ENCODE peak calls at places on chromosomes 3 and 15, in four cellular contexts. L is heart left ventricle, P is right lobe of liver, V is tibial nerve. I is an unnamed sample.
A peak's percentile ranks its signal among the peaks of the same experiment; 100 is the strongest.

GRCh38 chr3:42664443-42664814 is 10.9 kb downstream of the ZBTB47 start:
- DNase-seq in V (no peak), L (peak; percentile 18), P (no peak), I (peak; percentile 63)

GRCh38 chr3:133037440-133037839 is 751 bp upstream of the TMEM108 start:
- DNase-seq in P (no peak), L (no peak), V (no peak), I (peak; percentile 50)

GRCh38 chr3:65425880-65426279 is 612.8 kb downstream of the MAGI1 start:
- DNase-seq in L (no peak), V (no peak), P (no peak), I (no peak)

GRCh38 chr3:54274607-54275006 is 152.3 kb downstream of the CACNA2D3 start:
- DNase-seq in P (no peak), V (no peak), L (no peak), I (no peak)

GRCh38 chr3:156997351-156997750 is 162.6 kb downstream of the CCNL1 start:
- DNase-seq in V (no peak), P (no peak), L (no peak), I (no peak)

GRCh38 chr3:63390831-63391230 is 112.7 kb downstream of the SYNPR start:
- DNase-seq in P (no peak), V (no peak), L (no peak), I (no peak)

GRCh38 chr3:32238027-32238815 is at the start of gene CMTM8:
- DNase-seq in L (peak; percentile 66), P (peak; percentile 90), V (no peak), I (peak; percentile 75)

GRCh38 chr15:38111070-38111469 is 141.6 kb upstream of the SPRED1 start:
- DNase-seq in V (no peak), P (no peak), L (no peak), I (no peak)

GRCh38 chr3:193975072-193975535 is 160.8 kb upstream of the HES1 start:
- DNase-seq in L (no peak), V (no peak), P (no peak), I (no peak)

GRCh38 chr15:26438718-26439117 is 334.1 kb downstream of the GABRB3 start:
- DNase-seq in V (no peak), P (no peak), L (no peak), I (no peak)

GRCh38 chr3:183283886-183284285 is 30.8 kb downstream of the B3GNT5 start:
- DNase-seq in L (no peak), P (no peak), V (no peak), I (no peak)

GRCh38 chr3:78751266-78751665 is 1016.5 kb downstream of the ROBO1 start:
- DNase-seq in V (no peak), L (no peak), P (no peak), I (no peak)

GRCh38 chr3:46576-46975 is 150.0 kb upstream of the CHL1 start:
- DNase-seq in V (no peak), P (no peak), L (no peak), I (no peak)

GRCh38 chr3:65713016-65713415 is 325.7 kb downstream of the MAGI1 start:
- DNase-seq in V (no peak), L (no peak), P (no peak), I (no peak)

GRCh38 chr3:133804896-133805295 is 719 bp upstream of the SRPRB start:
- DNase-seq in P (no peak), L (no peak), V (no peak), I (no peak)

GRCh38 chr3:171175840-171176239 is 149.3 kb upstream of the SLC2A2 start:
- DNase-seq in V (no peak), L (no peak), P (no peak), I (no peak)

GRCh38 chr3:113747719-113748046 is 848 bp downstream of the ATP6V1A start:
- DNase-seq in L (no peak), V (no peak), P (no peak), I (no peak)

GRCh38 chr3:126264952-126265351 is 84.6 kb upstream of the ALDH1L1 start:
- DNase-seq in P (no peak), L (no peak), V (no peak), I (peak; percentile 84)

GRCh38 chr3:142298626-142299025 is 73.2 kb upstream of the GK5 start:
- DNase-seq in P (no peak), L (no peak), V (no peak), I (no peak)

GRCh38 chr3:146895026-146895749 is 290.0 kb upstream of the PLSCR5 start:
- DNase-seq in P (no peak), L (no peak), V (no peak), I (no peak)

GRCh38 chr3:29649815-29650547 is 369.1 kb downstream of the RBMS3 start:
- DNase-seq in P (no peak), L (no peak), V (no peak), I (no peak)

GRCh38 chr3:87186631-87187159 is 40.4 kb upstream of the CHMP2B start:
- DNase-seq in V (no peak), L (no peak), P (no peak), I (no peak)

GRCh38 chr15:59516655-59517461 is 78.9 kb downstream of the FAM81A start:
- DNase-seq in V (no peak), P (no peak), L (no peak), I (no peak)

GRCh38 chr3:50314342-50314741 is 8.2 kb downstream of the HYAL2 start:
- DNase-seq in V (no peak), P (no peak), L (no peak), I (no peak)

GRCh38 chr15:54810496-54810895 is 386.2 kb downstream of the RSL24D1 start:
- DNase-seq in V (no peak), L (no peak), P (no peak), I (no peak)

GRCh38 chr15:65642588-65642987 is 20.9 kb downstream of the SLC24A1 start:
- DNase-seq in L (no peak), V (no peak), P (no peak), I (no peak)

GRCh38 chr15:81003023-81003350 is 2.3 kb downstream of the TLNRD1 start:
- DNase-seq in L (peak; percentile 22), P (no peak), V (no peak), I (no peak)

GRCh38 chr3:156533205-156533604 is 21.7 kb downstream of the SSR3 start:
- DNase-seq in L (no peak), P (no peak), V (no peak), I (no peak)

GRCh38 chr3:37554364-37554763 is 307.3 kb upstream of the CTDSPL start:
- DNase-seq in P (no peak), V (no peak), L (no peak), I (no peak)

GRCh38 chr3:81249540-81250029 is 511.9 kb downstream of the GBE1 start:
- DNase-seq in P (no peak), L (no peak), V (no peak), I (no peak)

GRCh38 chr15:71792521-71792920 is 17.8 kb upstream of the NR2E3 start:
- DNase-seq in V (no peak), P (no peak), L (no peak), I (no peak)

GRCh38 chr15:62887113-62887570 is 155.4 kb upstream of the TPM1 start:
- DNase-seq in V (no peak), P (no peak), L (no peak), I (no peak)
- H3K4me1 ChIP-seq in V (no peaks in the 10 kb centered on the region), P (peaks cover 49% of the 10 kb centered on the region), L (no peaks in the 10 kb centered on the region), I (peaks cover 5% of the 10 kb centered on the region)

GRCh38 chr3:58006661-58007060 is 1.6 kb upstream of the FLNB start:
- DNase-seq in V (no peak), P (no peak), L (no peak), I (no peak)

GRCh38 chr3:58009026-58009748 is 965 bp downstream of the FLNB start:
- DNase-seq in V (no peak), L (peak; percentile 39), P (peak; percentile 69), I (peak; percentile 80)

GRCh38 chr3:58010562-58010961 is 2.3 kb downstream of the FLNB start:
- DNase-seq in L (no peak), V (no peak), P (no peak), I (no peak)

GRCh38 chr3:58009749-58010535 is 1.7 kb downstream of the FLNB start:
- DNase-seq in V (no peak), P (peak; percentile 66), L (no peak), I (peak; percentile 78)

GRCh38 chr3:58008140-58009025 is at the start of gene FLNB:
- DNase-seq in L (peak; percentile 78), V (peak; percentile 15), P (peak; percentile 81), I (peak; percentile 95)
- TF ChIP-seq POLR2A in L (no peak), V (peak; percentile 39), P (peak; percentile 89), I (peak; percentile 70)

GRCh38 chr3:184785856-184786255 is 26.1 kb upstream of the VPS8 start:
- DNase-seq in P (no peak), V (no peak), L (no peak), I (peak; percentile 74)
- H3K27me3 ChIP-seq in P (no peaks in the 10 kb centered on the region), V (no peaks in the 10 kb centered on the region), L (no peaks in the 10 kb centered on the region), I (no peaks in the 10 kb centered on the region)

DNA sequence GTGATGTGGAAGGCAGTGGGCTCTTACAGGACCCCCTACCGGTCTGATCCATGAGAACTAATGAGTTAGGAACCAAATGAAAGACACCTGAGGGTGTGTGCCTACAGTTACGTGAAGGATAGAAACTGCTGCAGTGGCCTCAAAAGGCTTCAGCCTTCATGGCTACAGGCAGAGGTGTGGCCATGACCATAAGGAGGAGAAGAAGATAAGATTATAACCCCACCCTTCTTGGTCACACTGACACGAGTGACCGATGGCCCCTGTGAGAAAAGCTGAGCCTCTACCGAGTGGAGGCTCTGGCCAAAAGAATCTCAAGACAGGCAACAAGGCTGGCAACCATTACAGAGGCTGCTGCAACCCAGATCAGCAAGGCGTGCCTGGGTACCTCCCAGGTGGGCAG is 6.3 kb downstream of the RFT1 start:
- DNase-seq in L (no peak), V (no peak), P (no peak), I (no peak)
- H3K4me1 ChIP-seq in L (peaks cover 5% of the 10 kb centered on the region), V (no peaks in the 10 kb centered on the region), P (peaks cover 2% of the 10 kb centered on the region), I (peaks cover 6% of the 10 kb centered on the region)

DNA sequence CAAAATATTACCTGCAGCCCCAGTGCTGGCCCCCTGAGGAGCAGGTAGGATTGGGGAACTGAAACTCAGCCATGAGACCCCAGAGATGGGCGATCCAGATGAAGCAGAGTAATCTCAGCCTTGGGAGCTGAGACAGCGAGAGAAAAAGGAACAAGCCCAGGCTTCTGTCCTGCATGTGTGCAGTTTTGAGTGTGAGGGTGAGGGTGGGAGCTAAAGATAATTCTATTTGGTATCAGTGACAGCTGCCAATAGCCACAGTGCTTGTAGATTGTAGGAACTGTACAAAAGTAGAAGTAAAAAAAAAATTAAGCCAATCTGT is 5.9 kb downstream of the ATP8B4 start:
- DNase-seq in P (no peak), V (no peak), L (no peak), I (no peak)
- TF ChIP-seq POLR2A in P (no peak), V (no peak), L (no peak), I (no peak)

DNA sequence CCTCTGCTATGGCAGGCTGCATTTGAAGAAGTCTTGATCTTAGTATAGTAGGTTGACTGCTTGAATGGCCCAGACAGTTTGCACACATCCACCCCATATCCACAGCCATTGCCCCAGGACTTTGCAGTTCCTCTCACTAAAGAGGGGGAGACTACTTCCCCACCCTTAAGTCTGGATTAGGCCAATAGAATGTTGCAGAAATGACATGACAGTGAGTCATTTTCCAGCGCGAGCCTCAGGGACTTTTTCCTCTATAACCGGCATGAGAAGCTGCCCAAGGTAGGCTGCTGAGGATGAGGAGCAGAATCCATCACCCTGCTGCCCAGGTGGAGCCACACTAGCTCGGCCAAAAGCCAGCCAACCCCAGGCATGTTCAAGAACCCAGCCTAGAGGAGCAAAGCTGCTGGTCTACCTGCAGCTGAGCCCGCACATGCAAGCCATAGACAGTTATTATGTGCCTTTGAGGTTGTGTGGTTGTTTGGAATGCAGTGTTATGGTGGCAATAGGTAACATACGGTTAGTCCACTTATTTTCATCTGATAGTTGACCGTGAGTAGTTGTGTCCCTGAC is 113.9 kb downstream of the TLE3 start:
- DNase-seq in V (no peak), L (no peak), P (no peak), I (no peak)
- H3K27me3 ChIP-seq in V (no peaks in the 10 kb centered on the region), L (peaks cover 55% of the 10 kb centered on the region), P (no peaks in the 10 kb centered on the region), I (no peaks in the 10 kb centered on the region)

GRCh38 chr3:196255776-196256175 is 31.8 kb downstream of the PCYT1A start:
- DNase-seq in V (no peak), P (no peak), L (no peak), I (no peak)
- H3K4me1 ChIP-seq in V (no peaks in the 10 kb centered on the region), P (no peaks in the 10 kb centered on the region), L (no peaks in the 10 kb centered on the region), I (no peaks in the 10 kb centered on the region)

I was measured in upper lobe of left lung.